ENCODE peak calls at places on chromosomes 5 and 9, in six cellular contexts. R is MM.1S, E is endodermal cell, V is foreskin keratinocyte, W is IMR-90, G is Peyer's patch. I is an unnamed sample.
A peak's percentile ranks its signal among the peaks of the same experiment; 100 is the strongest.

GRCh38 chr5:146203011-146203871 is at the start of gene RBM27:
- DNase-seq in R (peak; percentile 99), E (peak; percentile 100), V (peak; percentile 96), W (peak; percentile 99), G (peak; percentile 98), I (peak; percentile 97)

GRCh38 chr9:89374176-89374575 is 55.9 kb downstream of the SECISBP2 start:
- DNase-seq in R (no peak), E (no peak), V (no peak), W (peak; percentile 26), G (no peak), I (no peak)

GRCh38 chr9:20315672-20316071 is 306.6 kb downstream of the MLLT3 start:
- DNase-seq in R (no peak), E (no peak), V (peak; percentile 82), W (peak; percentile 91), G (no peak), I (no peak)

GRCh38 chr9:34989946-34990635 is 546 bp downstream of the DNAJB5 start:
- DNase-seq in R (peak; percentile 43), E (peak; percentile 94), V (no peak), W (peak; percentile 39), G (peak; percentile 68), I (no peak)

GRCh38 chr9:132498811-132499210 is 83.6 kb upstream of the BARHL1 start:
- DNase-seq in R (no peak), E (no peak), V (no peak), W (peak; percentile 17), G (no peak), I (no peak)

GRCh38 chr9:115944166-115944948 is 209.2 kb upstream of the PAPPA start:
- DNase-seq in R (no peak), E (no peak), V (peak; percentile 81), W (peak; percentile 100), G (peak; percentile 81), I (peak; percentile 75)

GRCh38 chr9:87844471-87844870 is 38.2 kb upstream of the SPATA31E1 start:
- DNase-seq in R (no peak), E (no peak), V (no peak), W (peak; percentile 16), G (no peak), I (no peak)

GRCh38 chr5:176820937-176821336 is 10.6 kb downstream of the UNC5A start:
- DNase-seq in R (peak; percentile 78), E (no peak), V (no peak), W (no peak), G (no peak), I (no peak)

GRCh38 chr5:6708814-6709213 is 4.4 kb upstream of the TENT4A start:
- DNase-seq in R (peak; percentile 81), E (no peak), V (no peak), W (no peak), G (no peak), I (peak; percentile 25)

GRCh38 chr5:121949885-121950284 is 11.9 kb upstream of the SRFBP1 start:
- DNase-seq in R (peak; percentile 53), E (peak; percentile 61), V (no peak), W (peak; percentile 60), G (peak; percentile 49), I (no peak)

GRCh38 chr9:98365227-98365669 is 109.8 kb upstream of the TBC1D2 start:
- DNase-seq in R (peak; percentile 35), E (peak; percentile 77), V (peak; percentile 10), W (peak; percentile 55), G (no peak), I (no peak)

GRCh38 chr5:128920345-128921215 is 44.7 kb upstream of the SLC27A6 start:
- DNase-seq in R (no peak), E (no peak), V (peak; percentile 70), W (peak; percentile 59), G (no peak), I (no peak)

GRCh38 chr5:6722015-6722414 is 8.8 kb downstream of the TENT4A start:
- DNase-seq in R (peak; percentile 81), E (no peak), V (no peak), W (peak; percentile 23), G (no peak), I (no peak)

GRCh38 chr9:136083558-136084190 is 11.4 kb downstream of the NACC2 start:
- DNase-seq in R (no peak), E (no peak), V (no peak), W (no peak), G (no peak), I (peak; percentile 64)

GRCh38 chr5:167967494-167968180 is 323.8 kb upstream of the WWC1 start:
- DNase-seq in R (no peak), E (no peak), V (no peak), W (no peak), G (no peak), I (no peak)

GRCh38 chr5:36874465-36874864 is 2.1 kb upstream of the NIPBL start:
- DNase-seq in R (no peak), E (peak; percentile 40), V (no peak), W (no peak), G (no peak), I (no peak)

GRCh38 chr5:36875789-36876388 is 680 bp upstream of the NIPBL start:
- DNase-seq in R (peak; percentile 86), E (peak; percentile 87), V (peak; percentile 61), W (peak; percentile 78), G (peak; percentile 92), I (peak; percentile 93)

GRCh38 chr5:36876389-36876964 is at the start of gene NIPBL:
- DNase-seq in R (peak; percentile 91), E (peak; percentile 94), V (peak; percentile 78), W (peak; percentile 94), G (peak; percentile 96), I (peak; percentile 95)

GRCh38 chr5:36876965-36877666 is 547 bp downstream of the NIPBL start:
- DNase-seq in R (peak; percentile 69), E (peak; percentile 87), V (peak; percentile 55), W (peak; percentile 56), G (peak; percentile 80), I (peak; percentile 89)

GRCh38 chr5:36875051-36875788 is 1.3 kb upstream of the NIPBL start:
- DNase-seq in R (peak; percentile 31), E (peak; percentile 76), V (no peak), W (peak; percentile 39), G (peak; percentile 76), I (peak; percentile 81)
- H3K4me1 ChIP-seq in R (peaks cover 41% of the 10 kb centered on the region), E (peaks cover 6% of the 10 kb centered on the region), V (peaks cover 12% of the 10 kb centered on the region), W (no peaks in the 10 kb centered on the region), G (peaks cover 27% of the 10 kb centered on the region), I (peaks cover 42% of the 10 kb centered on the region)

GRCh38 chr5:74643160-74643562 is 2.6 kb upstream of the ENC1 start:
- DNase-seq in R (no peak), E (no peak), V (peak; percentile 93), W (peak; percentile 96), G (no peak), I (no peak)

GRCh38 chr5:74641014-74641777 is 668 bp upstream of the ENC1 start:
- DNase-seq in R (peak; percentile 81), E (peak; percentile 90), V (peak; percentile 60), W (peak; percentile 64), G (peak; percentile 93), I (peak; percentile 90)

GRCh38 chr5:74640450-74641013 is at the start of gene ENC1:
- DNase-seq in R (peak; percentile 94), E (peak; percentile 96), V (peak; percentile 87), W (peak; percentile 84), G (peak; percentile 91), I (peak; percentile 96)

GRCh38 chr5:74641778-74642542 is 1.4 kb upstream of the ENC1 start:
- DNase-seq in R (peak; percentile 71), E (peak; percentile 64), V (peak; percentile 67), W (peak; percentile 87), G (peak; percentile 63), I (peak; percentile 70)

DNA sequence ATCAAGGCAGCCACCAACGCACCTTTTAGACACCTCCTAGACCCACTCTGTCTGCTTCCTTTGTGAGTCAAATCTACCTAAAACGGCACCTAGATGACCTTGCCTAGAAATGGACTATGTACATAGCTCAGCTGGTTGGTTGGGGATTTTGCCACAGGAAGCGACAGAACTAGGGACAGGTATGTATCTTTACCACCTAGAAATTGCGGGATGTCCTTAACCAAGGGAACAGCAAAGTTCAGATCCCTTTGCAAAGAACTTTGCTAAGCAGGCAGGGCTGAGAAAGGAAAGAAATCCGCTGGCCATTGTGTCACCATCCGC is 2.0 kb upstream of the ENC1 start:
- DNase-seq in R (no peak), E (no peak), V (no peak), W (no peak), G (no peak), I (no peak)
- H3K4me1 ChIP-seq in R (peaks cover 14% of the 10 kb centered on the region), E (no peaks in the 10 kb centered on the region), V (peaks cover 38% of the 10 kb centered on the region), W (peaks cover 20% of the 10 kb centered on the region), G (peaks cover 14% of the 10 kb centered on the region), I (peaks cover 38% of the 10 kb centered on the region)

GRCh38 chr5:59616413-59616812 is 277.1 kb downstream of the PDE4D start:
- DNase-seq in R (no peak), E (no peak), V (no peak), W (no peak), G (no peak), I (no peak)
- H3K4me1 ChIP-seq in R (peaks cover 19% of the 10 kb centered on the region), E (peaks cover 9% of the 10 kb centered on the region), V (peaks cover 5% of the 10 kb centered on the region), W (no peaks in the 10 kb centered on the region), G (no peaks in the 10 kb centered on the region), I (no peaks in the 10 kb centered on the region)

GRCh38 chr9:127056446-127056845 is 66.0 kb downstream of the ANGPTL2 start:
- DNase-seq in R (no peak), E (no peak), V (no peak), W (no peak), G (no peak), I (no peak)

GRCh38 chr9:127057970-127058644 is 64.3 kb downstream of the ANGPTL2 start:
- DNase-seq in R (no peak), E (no peak), V (no peak), W (peak; percentile 31), G (no peak), I (no peak)

GRCh38 chr9:127053057-127053821 is 69.2 kb downstream of the ANGPTL2 start:
- DNase-seq in R (no peak), E (peak; percentile 13), V (no peak), W (no peak), G (no peak), I (no peak)

GRCh38 chr9:127053908-127054307 is 68.5 kb downstream of the ANGPTL2 start:
- DNase-seq in R (no peak), E (peak; percentile 24), V (no peak), W (no peak), G (no peak), I (no peak)

DNA sequence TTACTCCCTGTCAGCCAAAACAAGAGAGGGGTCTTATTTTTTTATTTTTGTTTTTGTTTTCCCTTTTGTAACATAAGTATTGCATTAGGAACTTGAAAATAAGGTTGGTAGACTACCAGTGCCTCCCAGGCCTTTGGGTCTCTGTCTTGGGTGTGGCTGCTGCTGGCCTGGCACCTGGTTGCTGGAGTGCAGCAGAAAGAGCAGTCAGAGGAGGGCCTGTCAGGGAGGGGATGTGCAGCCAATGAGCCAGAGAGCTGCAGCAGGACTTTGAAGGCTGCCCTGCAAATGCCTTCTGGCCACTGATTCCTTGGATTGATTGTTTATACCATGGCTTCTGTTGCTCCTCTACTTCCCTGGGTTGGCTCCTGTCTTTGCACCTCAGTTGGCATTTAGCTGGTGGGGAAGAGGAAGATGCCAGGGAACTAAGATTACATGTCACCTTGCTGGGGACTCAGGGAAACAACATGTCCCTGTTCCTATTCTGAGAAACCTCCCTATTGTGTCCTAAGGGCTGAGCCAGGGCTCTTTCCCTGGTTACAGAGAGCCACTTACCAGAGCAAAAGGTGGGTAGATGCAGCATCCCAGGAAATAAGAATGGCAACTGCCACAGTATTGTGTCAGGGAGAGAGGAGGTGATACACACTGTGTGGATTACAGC is 66.6 kb downstream of the ANGPTL2 start:
- DNase-seq in R (peak; percentile 16), E (no peak), V (no peak), W (no peak), G (no peak), I (no peak)
- H3K4me1 ChIP-seq in R (peaks cover 32% of the 10 kb centered on the region), E (no peaks in the 10 kb centered on the region), V (peaks cover 4% of the 10 kb centered on the region), W (peaks cover 8% of the 10 kb centered on the region), G (peaks cover 8% of the 10 kb centered on the region), I (peaks cover 37% of the 10 kb centered on the region)

GRCh38 chr5:115542651-115543364 is 1.8 kb downstream of the FEM1C start:
- DNase-seq in R (no peak), E (no peak), V (no peak), W (no peak), G (no peak), I (no peak)
- H3K4me1 ChIP-seq in R (peaks cover 23% of the 10 kb centered on the region), E (no peaks in the 10 kb centered on the region), V (peaks cover 19% of the 10 kb centered on the region), W (peaks cover 2% of the 10 kb centered on the region), G (peaks cover 24% of the 10 kb centered on the region), I (peaks cover 33% of the 10 kb centered on the region)

GRCh38 chr5:38600334-38601045 is 44.0 kb upstream of the LIFR start:
- DNase-seq in R (no peak), E (no peak), V (no peak), W (peak; percentile 37), G (no peak), I (no peak)
- H3K4me1 ChIP-seq in R (no peaks in the 10 kb centered on the region), E (peaks cover 36% of the 10 kb centered on the region), V (peaks cover 13% of the 10 kb centered on the region), W (peaks cover 18% of the 10 kb centered on the region), G (no peaks in the 10 kb centered on the region), I (peaks cover 11% of the 10 kb centered on the region)